ENCODE peak calls at places on chromosomes 4 and X, in eight cellular contexts. K, V, B, Q, U, J, P and E are unnamed samples.

GRCh38 chrX:111372065-111372464 is 39.9 kb downstream of the DCX start:
- DNase-seq in K (no peak), U (no peak), J (no peak), P (no peak), Q (peak; percentile 22), V (peak; percentile 61), B (no peak), E (no peak)

GRCh38 chrX:107600366-107600765 is 27.9 kb upstream of the PRPS1 start:
- DNase-seq in P (no peak), Q (no peak), B (no peak), U (no peak), V (no peak), J (no peak), K (no peak), E (no peak)

GRCh38 chr4:184237612-184238011 is 19.9 kb upstream of the ENPP6 start:
- DNase-seq in V (no peak), B (no peak), K (no peak), Q (no peak), P (peak; percentile 8), U (no peak), J (peak; percentile 4), E (no peak)

GRCh38 chr4:11424000-11424399 is 4.7 kb downstream of the HS3ST1 start:
- DNase-seq in Q (peak; percentile 37), K (peak; percentile 70), P (no peak), B (no peak), V (peak; percentile 4), J (peak; percentile 19), U (peak; percentile 67), E (peak; percentile 65)

GRCh38 chr4:103934178-103934789 is 214.5 kb upstream of the TACR3 start:
- DNase-seq in J (peak; percentile 37), K (peak; percentile 7), V (peak; percentile 42), P (peak; percentile 36), Q (peak; percentile 36), B (no peak), U (peak; percentile 54), E (peak; percentile 75)

GRCh38 chrX:30577362-30577961 is at the start of gene TASL:
- DNase-seq in U (peak; percentile 46), K (no peak), P (no peak), Q (no peak), V (no peak), J (no peak), B (no peak), E (peak; percentile 88)

GRCh38 chr4:83362492-83363329 is 28.1 kb upstream of the HPSE start:
- DNase-seq in K (no peak), U (no peak), V (no peak), B (no peak), J (peak; percentile 47), P (peak; percentile 56), Q (no peak), E (peak; percentile 57)

GRCh38 chrX:13742397-13743176 is 8.0 kb downstream of the OFD1 start:
- DNase-seq in Q (no peak), V (no peak), P (no peak), J (peak; percentile 69), U (peak; percentile 42), K (no peak), B (no peak), E (peak; percentile 76)

GRCh38 chrX:38192007-38192625 is 28.6 kb downstream of the SRPX start:
- DNase-seq in V (peak; percentile 6), U (no peak), K (peak; percentile 18), Q (peak; percentile 50), P (no peak), B (no peak), J (no peak), E (peak; percentile 43)

GRCh38 chr4:75046226-75046625 is 113.3 kb downstream of the PARM1 start:
- DNase-seq in K (no peak), Q (no peak), V (no peak), B (no peak), P (no peak), U (no peak), J (no peak), E (no peak)

GRCh38 chr4:136751530-136751929 is 780.8 kb downstream of the PCDH18 start:
- DNase-seq in J (no peak), Q (no peak), B (no peak), V (no peak), K (no peak), P (no peak), U (no peak), E (no peak)

GRCh38 chrX:68828740-68829593 is at the start of gene EFNB1:
- DNase-seq in B (peak; percentile 78), P (peak; percentile 97), Q (peak; percentile 95), U (peak; percentile 85), K (peak; percentile 87), V (peak; percentile 98), J (peak; percentile 93), E (peak; percentile 92)

GRCh38 chrX:101265869-101266428 is 25.2 kb downstream of the TAF7L start:
- DNase-seq in Q (no peak), B (no peak), K (no peak), J (peak; percentile 75), P (peak; percentile 81), U (no peak), V (no peak), E (no peak)

GRCh38 chr4:106063009-106063408 is 167.7 kb downstream of the NPNT start:
- DNase-seq in P (peak; percentile 69), U (no peak), K (no peak), V (no peak), J (peak; percentile 65), B (no peak), Q (no peak), E (no peak)

GRCh38 chrX:119791437-119792231 is at the start of gene RPL39:
- DNase-seq in P (peak; percentile 90), U (peak; percentile 59), J (peak; percentile 87), V (peak; percentile 91), Q (peak; percentile 95), K (peak; percentile 91), B (no peak), E (peak; percentile 91)

GRCh38 chr4:114603455-114603854 is 4.8 kb downstream of the UGT8 start:
- DNase-seq in B (no peak), Q (no peak), U (peak; percentile 83), V (no peak), P (no peak), J (no peak), K (no peak), E (peak; percentile 86)

GRCh38 chr4:16663722-16664121 is 234.7 kb downstream of the LDB2 start:
- DNase-seq in B (no peak), P (peak; percentile 45), Q (no peak), V (no peak), K (no peak), J (no peak), U (no peak), E (no peak)

GRCh38 chrX:142156567-142156966 is 48.5 kb downstream of the MAGEC2 start:
- DNase-seq in B (no peak), K (no peak), J (no peak), U (no peak), Q (peak; percentile 44), P (no peak), V (no peak), E (no peak)

GRCh38 chr4:148145475-148145874 is 296.7 kb downstream of the NR3C2 start:
- DNase-seq in U (no peak), V (no peak), Q (no peak), P (no peak), K (no peak), J (no peak), B (no peak), E (no peak)

GRCh38 chrX:18543738-18544137 is 118.3 kb downstream of the CDKL5 start:
- DNase-seq in U (no peak), V (no peak), B (no peak), P (no peak), K (no peak), Q (no peak), J (no peak), E (no peak)

GRCh38 chr4:89836897-89837384 is at the start of gene SNCA:
- DNase-seq in U (peak; percentile 37), V (peak; percentile 84), B (peak; percentile 60), J (peak; percentile 68), P (peak; percentile 58), Q (peak; percentile 61), K (peak; percentile 77), E (no peak)

GRCh38 chrX:107675823-107676555 is 47.7 kb downstream of the PRPS1 start:
- DNase-seq in K (peak; percentile 52), U (no peak), J (peak; percentile 75), V (peak; percentile 10), P (peak; percentile 69), B (no peak), Q (no peak), E (peak; percentile 70)

GRCh38 chr4:62457356-62457755 is 1257.2 kb downstream of the ADGRL3 start:
- DNase-seq in Q (no peak), U (no peak), V (no peak), J (no peak), K (no peak), B (no peak), P (peak; percentile 0), E (no peak)

GRCh38 chrX:1249101-1249887 is 19.3 kb upstream of the CSF2RA start:
- DNase-seq in V (no peak), J (no peak), B (no peak), P (peak; percentile 36), K (no peak), Q (no peak), U (no peak), E (no peak)

GRCh38 chr4:174107749-174108354 is 175.6 kb downstream of the FBXO8 start:
- DNase-seq in K (no peak), P (no peak), Q (no peak), V (no peak), U (no peak), B (no peak), J (peak; percentile 87), E (no peak)

GRCh38 chr4:1989533-1990347 is 19.0 kb downstream of the NELFA start:
- DNase-seq in V (no peak), K (no peak), Q (no peak), J (no peak), B (no peak), P (no peak), U (no peak), E (no peak)

GRCh38 chr4:128782875-128783614 is 26.5 kb upstream of the JADE1 start:
- DNase-seq in B (no peak), U (no peak), K (no peak), J (peak; percentile 69), V (no peak), P (peak; percentile 79), Q (no peak), E (no peak)